ENCODE peak calls at places on chromosomes 1 and 21, in eight cellular contexts. One of them, this sample, is unnamed.

GRCh38 chr21:18000961-18001522 is 181.9 kb upstream of the C21orf91 start:
- DNase-seq in skeletal muscle cell: no peak
- DNase-seq in heart left ventricle: no peak
- DNase-seq in mammary epithelial cell: no peak
- DNase-seq in GM23248: no peak
- DNase-seq in ovary: no peak
- DNase-seq in neuronal stem cell: no peak
- DNase-seq in CD8-positive, alpha-beta T cell: no peak
- DNase-seq in this sample: no peak

GRCh38 chr1:182428043-182428442 is 21.9 kb upstream of the RGSL1 start:
- DNase-seq in skeletal muscle cell: no peak
- DNase-seq in mammary epithelial cell: no peak
- DNase-seq in neuronal stem cell: no peak
- DNase-seq in GM23248: no peak
- DNase-seq in heart left ventricle: no peak
- DNase-seq in ovary: no peak
- DNase-seq in CD8-positive, alpha-beta T cell: no peak
- DNase-seq in this sample: no peak

GRCh38 chr1:232038704-232039103 is 412.1 kb downstream of the DISC1 start:
- DNase-seq in heart left ventricle: peak
- DNase-seq in neuronal stem cell: no peak
- DNase-seq in GM23248: peak
- DNase-seq in skeletal muscle cell: no peak
- DNase-seq in ovary: no peak
- DNase-seq in CD8-positive, alpha-beta T cell: no peak
- DNase-seq in mammary epithelial cell: no peak
- DNase-seq in this sample: peak

GRCh38 chr1:171871848-171872247 is 30.6 kb downstream of the DNM3 start:
- DNase-seq in heart left ventricle: no peak
- DNase-seq in skeletal muscle cell: no peak
- DNase-seq in GM23248: no peak
- DNase-seq in mammary epithelial cell: no peak
- DNase-seq in CD8-positive, alpha-beta T cell: no peak
- DNase-seq in ovary: no peak
- DNase-seq in neuronal stem cell: no peak
- DNase-seq in this sample: no peak

GRCh38 chr1:43455205-43455889 is 1.6 kb upstream of the HYI start:
- DNase-seq in neuronal stem cell: no peak
- DNase-seq in skeletal muscle cell: no peak
- DNase-seq in CD8-positive, alpha-beta T cell: no peak
- DNase-seq in ovary: no peak
- DNase-seq in mammary epithelial cell: no peak
- DNase-seq in heart left ventricle: peak
- DNase-seq in GM23248: no peak
- DNase-seq in this sample: peak

GRCh38 chr1:180155202-180155682 is 573 bp downstream of the QSOX1 start:
- DNase-seq in neuronal stem cell: no peak
- DNase-seq in CD8-positive, alpha-beta T cell: peak
- DNase-seq in mammary epithelial cell: no peak
- DNase-seq in heart left ventricle: no peak
- DNase-seq in GM23248: peak
- DNase-seq in ovary: peak
- DNase-seq in skeletal muscle cell: no peak
- DNase-seq in this sample: no peak

GRCh38 chr1:186496452-186496851 is 35.5 kb upstream of the PDC start:
- DNase-seq in GM23248: no peak
- DNase-seq in ovary: no peak
- DNase-seq in mammary epithelial cell: no peak
- DNase-seq in CD8-positive, alpha-beta T cell: no peak
- DNase-seq in heart left ventricle: no peak
- DNase-seq in neuronal stem cell: no peak
- DNase-seq in skeletal muscle cell: no peak
- DNase-seq in this sample: no peak

GRCh38 chr21:29558331-29558730 is 259.6 kb downstream of the BACH1 start:
- DNase-seq in GM23248: no peak
- DNase-seq in neuronal stem cell: no peak
- DNase-seq in mammary epithelial cell: no peak
- DNase-seq in ovary: no peak
- DNase-seq in CD8-positive, alpha-beta T cell: no peak
- DNase-seq in skeletal muscle cell: peak
- DNase-seq in heart left ventricle: no peak
- DNase-seq in this sample: no peak

GRCh38 chr1:245863566-245864184 is 643.4 kb downstream of the SMYD3 start:
- DNase-seq in skeletal muscle cell: no peak
- DNase-seq in neuronal stem cell: no peak
- DNase-seq in CD8-positive, alpha-beta T cell: no peak
- DNase-seq in ovary: no peak
- DNase-seq in GM23248: no peak
- DNase-seq in mammary epithelial cell: no peak
- DNase-seq in heart left ventricle: no peak
- DNase-seq in this sample: peak

GRCh38 chr1:226990133-226990716 is 50.1 kb downstream of the COQ8A start:
- DNase-seq in CD8-positive, alpha-beta T cell: peak
- DNase-seq in GM23248: no peak
- DNase-seq in skeletal muscle cell: no peak
- DNase-seq in heart left ventricle: no peak
- DNase-seq in ovary: peak
- DNase-seq in neuronal stem cell: no peak
- DNase-seq in mammary epithelial cell: no peak
- DNase-seq in this sample: peak

GRCh38 chr1:243354511-243355153 is 98.8 kb downstream of the SDCCAG8 start:
- DNase-seq in neuronal stem cell: no peak
- DNase-seq in ovary: no peak
- DNase-seq in mammary epithelial cell: no peak
- DNase-seq in CD8-positive, alpha-beta T cell: no peak
- DNase-seq in skeletal muscle cell: no peak
- DNase-seq in GM23248: peak
- DNase-seq in heart left ventricle: no peak
- DNase-seq in this sample: peak
- H3K4me3 ChIP-seq in neuronal stem cell: no peak
- H3K4me3 ChIP-seq in ovary: peak
- H3K4me3 ChIP-seq in mammary epithelial cell: no peak
- H3K4me3 ChIP-seq in CD8-positive, alpha-beta T cell: no peak
- H3K4me3 ChIP-seq in skeletal muscle cell: no peak
- H3K4me3 ChIP-seq in GM23248: peak
- H3K4me3 ChIP-seq in heart left ventricle: peak
- H3K4me3 ChIP-seq in this sample: no peak

GRCh38 chr21:45533731-45534571 is 8.3 kb downstream of the SLC19A1 start:
- DNase-seq in neuronal stem cell: no peak
- DNase-seq in GM23248: no peak
- DNase-seq in mammary epithelial cell: no peak
- DNase-seq in heart left ventricle: peak
- DNase-seq in skeletal muscle cell: no peak
- DNase-seq in CD8-positive, alpha-beta T cell: no peak
- DNase-seq in ovary: peak
- DNase-seq in this sample: no peak
- H3K4me3 ChIP-seq in neuronal stem cell: no peak
- H3K4me3 ChIP-seq in GM23248: no peak
- H3K4me3 ChIP-seq in mammary epithelial cell: no peak
- H3K4me3 ChIP-seq in heart left ventricle: no peak
- H3K4me3 ChIP-seq in skeletal muscle cell: no peak
- H3K4me3 ChIP-seq in CD8-positive, alpha-beta T cell: no peak
- H3K4me3 ChIP-seq in ovary: no peak
- H3K4me3 ChIP-seq in this sample: no peak

GRCh38 chr21:38989745-38990423 is 184.2 kb downstream of the ETS2 start:
- DNase-seq in CD8-positive, alpha-beta T cell: no peak
- DNase-seq in GM23248: peak
- DNase-seq in heart left ventricle: no peak
- DNase-seq in mammary epithelial cell: peak
- DNase-seq in neuronal stem cell: peak
- DNase-seq in skeletal muscle cell: peak
- DNase-seq in ovary: peak
- DNase-seq in this sample: peak
- H3K4me3 ChIP-seq in CD8-positive, alpha-beta T cell: no peak
- H3K4me3 ChIP-seq in GM23248: no peak
- H3K4me3 ChIP-seq in heart left ventricle: no peak
- H3K4me3 ChIP-seq in mammary epithelial cell: no peak
- H3K4me3 ChIP-seq in neuronal stem cell: no peak
- H3K4me3 ChIP-seq in skeletal muscle cell: peak
- H3K4me3 ChIP-seq in ovary: no peak
- H3K4me3 ChIP-seq in this sample: no peak

GRCh38 chr1:6180215-6180577 is at the start of gene CHD5:
- DNase-seq in heart left ventricle: no peak
- DNase-seq in neuronal stem cell: peak
- DNase-seq in ovary: peak
- DNase-seq in mammary epithelial cell: no peak
- DNase-seq in GM23248: peak
- DNase-seq in CD8-positive, alpha-beta T cell: peak
- DNase-seq in skeletal muscle cell: no peak
- DNase-seq in this sample: no peak
- H3K4me3 ChIP-seq in heart left ventricle: peak
- H3K4me3 ChIP-seq in neuronal stem cell: peak
- H3K4me3 ChIP-seq in ovary: peak
- H3K4me3 ChIP-seq in mammary epithelial cell: no peak
- H3K4me3 ChIP-seq in GM23248: no peak
- H3K4me3 ChIP-seq in CD8-positive, alpha-beta T cell: peak
- H3K4me3 ChIP-seq in skeletal muscle cell: peak
- H3K4me3 ChIP-seq in this sample: peak

GRCh38 chr1:200873116-200873670 is 412 bp downstream of the GPR25 start:
- DNase-seq in CD8-positive, alpha-beta T cell: no peak
- DNase-seq in skeletal muscle cell: no peak
- DNase-seq in mammary epithelial cell: no peak
- DNase-seq in heart left ventricle: no peak
- DNase-seq in ovary: no peak
- DNase-seq in neuronal stem cell: no peak
- DNase-seq in GM23248: peak
- DNase-seq in this sample: no peak

GRCh38 chr1:200872446-200873115 is at the start of gene GPR25:
- DNase-seq in neuronal stem cell: no peak
- DNase-seq in skeletal muscle cell: no peak
- DNase-seq in GM23248: no peak
- DNase-seq in heart left ventricle: no peak
- DNase-seq in mammary epithelial cell: no peak
- DNase-seq in CD8-positive, alpha-beta T cell: no peak
- DNase-seq in ovary: no peak
- DNase-seq in this sample: no peak

GRCh38 chr1:200874694-200875093 is 1.9 kb downstream of the GPR25 start:
- DNase-seq in skeletal muscle cell: no peak
- DNase-seq in heart left ventricle: no peak
- DNase-seq in mammary epithelial cell: no peak
- DNase-seq in GM23248: no peak
- DNase-seq in ovary: no peak
- DNase-seq in neuronal stem cell: no peak
- DNase-seq in CD8-positive, alpha-beta T cell: no peak
- DNase-seq in this sample: no peak

GRCh38 chr1:200875416-200875815 is 2.6 kb downstream of the GPR25 start:
- DNase-seq in neuronal stem cell: no peak
- DNase-seq in heart left ventricle: no peak
- DNase-seq in ovary: no peak
- DNase-seq in CD8-positive, alpha-beta T cell: no peak
- DNase-seq in GM23248: no peak
- DNase-seq in mammary epithelial cell: no peak
- DNase-seq in skeletal muscle cell: no peak
- DNase-seq in this sample: no peak

GRCh38 chr1:200873671-200874397 is 1.1 kb downstream of the GPR25 start:
- DNase-seq in mammary epithelial cell: no peak
- DNase-seq in ovary: no peak
- DNase-seq in GM23248: peak
- DNase-seq in CD8-positive, alpha-beta T cell: peak
- DNase-seq in heart left ventricle: no peak
- DNase-seq in skeletal muscle cell: no peak
- DNase-seq in neuronal stem cell: no peak
- DNase-seq in this sample: no peak
- H3K4me3 ChIP-seq in mammary epithelial cell: no peak
- H3K4me3 ChIP-seq in ovary: no peak
- H3K4me3 ChIP-seq in GM23248: peak
- H3K4me3 ChIP-seq in CD8-positive, alpha-beta T cell: peak
- H3K4me3 ChIP-seq in heart left ventricle: peak
- H3K4me3 ChIP-seq in skeletal muscle cell: peak
- H3K4me3 ChIP-seq in neuronal stem cell: no peak
- H3K4me3 ChIP-seq in this sample: no peak

GRCh38 chr21:37564924-37565529 is 198.5 kb downstream of the DYRK1A start:
- DNase-seq in neuronal stem cell: no peak
- DNase-seq in GM23248: peak
- DNase-seq in CD8-positive, alpha-beta T cell: no peak
- DNase-seq in mammary epithelial cell: no peak
- DNase-seq in ovary: no peak
- DNase-seq in skeletal muscle cell: no peak
- DNase-seq in heart left ventricle: no peak
- DNase-seq in this sample: peak
- H3K4me3 ChIP-seq in neuronal stem cell: no peak
- H3K4me3 ChIP-seq in GM23248: peak
- H3K4me3 ChIP-seq in CD8-positive, alpha-beta T cell: peak
- H3K4me3 ChIP-seq in mammary epithelial cell: no peak
- H3K4me3 ChIP-seq in ovary: no peak
- H3K4me3 ChIP-seq in skeletal muscle cell: peak
- H3K4me3 ChIP-seq in heart left ventricle: peak
- H3K4me3 ChIP-seq in this sample: peak

GRCh38 chr1:159938905-159939587 is 6.4 kb downstream of the IGSF9 start:
- DNase-seq in ovary: no peak
- DNase-seq in GM23248: no peak
- DNase-seq in skeletal muscle cell: no peak
- DNase-seq in heart left ventricle: no peak
- DNase-seq in CD8-positive, alpha-beta T cell: no peak
- DNase-seq in mammary epithelial cell: no peak
- DNase-seq in neuronal stem cell: no peak
- DNase-seq in this sample: no peak
- H3K4me3 ChIP-seq in ovary: no peak
- H3K4me3 ChIP-seq in GM23248: no peak
- H3K4me3 ChIP-seq in skeletal muscle cell: no peak
- H3K4me3 ChIP-seq in heart left ventricle: no peak
- H3K4me3 ChIP-seq in CD8-positive, alpha-beta T cell: no peak
- H3K4me3 ChIP-seq in mammary epithelial cell: no peak
- H3K4me3 ChIP-seq in neuronal stem cell: no peak
- H3K4me3 ChIP-seq in this sample: no peak